ENCODE peak calls at places on chromosomes 2 and 18, in four cellular contexts. D, R, E and G are unnamed samples.

GRCh38 chr2:180334514-180334913 is 327.4 kb upstream of the CWC22 start:
- DNase-seq in E (no peak), D (no peak), R (no peak), G (no peak)

GRCh38 chr2:160701822-160702221 is 208.2 kb upstream of the RBMS1 start:
- DNase-seq in E (no peak), R (no peak), D (no peak), G (no peak)

GRCh38 chr2:144519934-144520717 is at the start of gene ZEB2:
- DNase-seq in D (peak), E (peak), R (no peak), G (peak)

GRCh38 chr18:11163668-11164067 is 14.3 kb upstream of the PIEZO2 start:
- DNase-seq in R (no peak), E (no peak), D (no peak), G (no peak)

GRCh38 chr2:214706986-214707385 is 102.5 kb downstream of the BARD1 start:
- DNase-seq in E (no peak), R (no peak), D (no peak), G (no peak)

GRCh38 chr2:216426166-216426777 is 14.0 kb downstream of the SMARCAL1 start:
- DNase-seq in D (peak), E (no peak), R (no peak), G (no peak)

GRCh38 chr2:169526451-169526850 is 16.9 kb downstream of the KLHL41 start:
- DNase-seq in D (peak), R (no peak), E (no peak), G (no peak)

GRCh38 chr18:76913583-76913982 is 91.2 kb downstream of the ZNF236 start:
- DNase-seq in R (no peak), D (no peak), E (no peak), G (no peak)

GRCh38 chr2:61670591-61671503 is 132.7 kb upstream of the XPO1 start:
- DNase-seq in E (no peak), D (peak), R (no peak), G (no peak)

GRCh38 chr18:31072175-31072574 is 29.6 kb upstream of the DSC3 start:
- DNase-seq in E (no peak), D (no peak), R (no peak), G (no peak)